ENCODE peak calls at places on chromosomes 13 and 19, in seven cellular contexts. A is CD4-positive, alpha-beta T cell; O is CD8-positive, alpha-beta T cell; V is PC-3; B is Peyer's patch; X is endothelial cell of umbilical vein; F is IMR-90. J is an unnamed sample.

GRCh38 chr13:95676100-95676774 is 702 bp upstream of the DNAJC3 start:
- DNase-seq in A (no peak), O (peak), V (peak), B (peak), X (peak), F (peak), J (peak)

GRCh38 chr19:55336101-55336500 is 3.6 kb upstream of the KMT5C start:
- DNase-seq in A (no peak), O (no peak), V (peak), B (no peak), X (no peak), F (no peak), J (no peak)

GRCh38 chr13:101449971-101450748 is 2.3 kb upstream of the ITGBL1 start:
- DNase-seq in A (no peak), O (no peak), V (peak), B (no peak), X (peak), F (peak), J (no peak)

GRCh38 chr13:23928985-23929384 is 31.7 kb upstream of the C1QTNF9B start:
- DNase-seq in A (no peak), O (no peak), V (peak), B (no peak), X (peak), F (peak), J (no peak)

GRCh38 chr13:59522652-59523051 is 641.1 kb downstream of the DIAPH3 start:
- DNase-seq in A (no peak), O (no peak), V (no peak), B (no peak), X (no peak), F (no peak), J (no peak)

GRCh38 chr13:20231839-20232555 is at the start of gene GJB6:
- DNase-seq in A (no peak), O (no peak), V (no peak), B (no peak), X (no peak), F (no peak), J (no peak)

GRCh38 chr19:31015778-31016177 is 333.5 kb downstream of the TSHZ3 start:
- DNase-seq in A (no peak), O (no peak), V (no peak), B (no peak), X (no peak), F (no peak), J (no peak)

GRCh38 chr13:89695343-89696257 is 1651.9 kb upstream of the MIR17HG start:
- DNase-seq in A (no peak), O (no peak), V (peak), B (no peak), X (peak), F (peak), J (peak)

GRCh38 chr13:50608357-50608756 is 235.1 kb downstream of the DLEU7 start:
- DNase-seq in A (no peak), O (no peak), V (no peak), B (no peak), X (no peak), F (no peak), J (no peak)

GRCh38 chr13:80312967-80313366 is 28.0 kb downstream of the SPRY2 start:
- DNase-seq in A (no peak), O (no peak), V (no peak), B (no peak), X (no peak), F (peak), J (no peak)

GRCh38 chr13:23445794-23446193 is 12.3 kb upstream of the SACS start:
- DNase-seq in A (no peak), O (no peak), V (peak), B (no peak), X (no peak), F (no peak), J (no peak)

GRCh38 chr13:19957320-19958118 is 1.0 kb upstream of the ZMYM2 start:
- DNase-seq in A (peak), O (peak), V (peak), B (peak), X (peak), F (peak), J (no peak)

GRCh38 chr13:105462981-105463380 is 1072.5 kb downstream of the EFNB2 start:
- DNase-seq in A (no peak), O (no peak), V (peak), B (no peak), X (peak), F (peak), J (no peak)

GRCh38 chr19:711224-711623 is 2.5 kb downstream of the PALM start:
- DNase-seq in A (no peak), O (no peak), V (no peak), B (no peak), X (no peak), F (no peak), J (no peak)

GRCh38 chr13:23323946-23324709 is 109.4 kb downstream of the SACS start:
- DNase-seq in A (no peak), O (no peak), V (peak), B (no peak), X (peak), F (peak), J (no peak)

GRCh38 chr13:23160241-23161175 is 20.3 kb upstream of the SGCG start:
- DNase-seq in A (no peak), O (no peak), V (peak), B (no peak), X (no peak), F (no peak), J (no peak)

GRCh38 chr19:14577885-14578427 is 4.9 kb upstream of the CLEC17A start:
- DNase-seq in A (no peak), O (no peak), V (peak), B (peak), X (no peak), F (no peak), J (no peak)

GRCh38 chr19:3338541-3339181 is 27.7 kb upstream of the NFIC start:
- DNase-seq in A (peak), O (peak), V (no peak), B (peak), X (no peak), F (no peak), J (no peak)

GRCh38 chr19:47456721-47457478 is 14.8 kb downstream of the SLC8A2 start:
- DNase-seq in A (no peak), O (no peak), V (no peak), B (no peak), X (no peak), F (no peak), J (no peak)

GRCh38 chr19:5046339-5047039 is 77.6 kb downstream of the KDM4B start:
- DNase-seq in A (no peak), O (no peak), V (peak), B (no peak), X (no peak), F (peak), J (no peak)

GRCh38 chr19:47471733-47472457 is at the start of gene SLC8A2:
- DNase-seq in A (peak), O (peak), V (peak), B (no peak), X (peak), F (peak), J (no peak)

GRCh38 chr19:30102666-30103065 is 160.6 kb downstream of the URI1 start:
- DNase-seq in A (no peak), O (no peak), V (no peak), B (no peak), X (no peak), F (no peak), J (no peak)

GRCh38 chr13:32962342-32962741 is 53.9 kb upstream of the KL start:
- DNase-seq in A (no peak), O (no peak), V (no peak), B (no peak), X (no peak), F (no peak), J (no peak)

GRCh38 chr19:6417713-6418561 is 6.7 kb downstream of the KHSRP start:
- DNase-seq in A (no peak), O (no peak), V (peak), B (no peak), X (peak), F (peak), J (no peak)

GRCh38 chr13:48827709-48828108 is 148.0 kb upstream of the FNDC3A start:
- DNase-seq in A (no peak), O (no peak), V (no peak), B (no peak), X (no peak), F (no peak), J (no peak)

GRCh38 chr19:54462713-54463530 is 656 bp downstream of the LENG9 start:
- DNase-seq in A (peak), O (peak), V (peak), B (peak), X (peak), F (peak), J (no peak)

GRCh38 chr13:21032656-21033055 is 28.7 kb downstream of the LATS2 start:
- DNase-seq in A (no peak), O (no peak), V (no peak), B (no peak), X (no peak), F (no peak), J (no peak)

GRCh38 chr19:7928334-7928706 is 2.4 kb upstream of the CTXN1 start:
- DNase-seq in A (no peak), O (no peak), V (no peak), B (no peak), X (no peak), F (no peak), J (no peak)

GRCh38 chr19:29191005-29191404 is 21.9 kb downstream of the UQCRFS1 start:
- DNase-seq in A (no peak), O (no peak), V (no peak), B (no peak), X (no peak), F (no peak), J (no peak)

GRCh38 chr19:869245-870177 is 10.0 kb downstream of the CFD start:
- DNase-seq in A (no peak), O (no peak), V (peak), B (no peak), X (peak), F (peak), J (no peak)

GRCh38 chr13:23551213-23552008 is 18.8 kb upstream of the TNFRSF19 start:
- DNase-seq in A (no peak), O (no peak), V (no peak), B (no peak), X (no peak), F (no peak), J (no peak)

GRCh38 chr19:24166055-24166454 is 79.1 kb downstream of the ZNF254 start:
- DNase-seq in A (no peak), O (no peak), V (no peak), B (no peak), X (no peak), F (peak), J (no peak)

GRCh38 chr13:23510979-23511735 is 59.1 kb upstream of the TNFRSF19 start:
- DNase-seq in A (no peak), O (no peak), V (peak), B (no peak), X (peak), F (peak), J (no peak)

GRCh38 chr19:32749361-32749760 is 29.8 kb downstream of the TDRD12 start:
- DNase-seq in A (no peak), O (no peak), V (no peak), B (no peak), X (no peak), F (no peak), J (no peak)

GRCh38 chr19:50850738-50851137 is 4.0 kb upstream of the KLK3 start:
- DNase-seq in A (no peak), O (no peak), V (no peak), B (no peak), X (no peak), F (no peak), J (no peak)

GRCh38 chr13:100334209-100334608 is 245.3 kb downstream of the PCCA start:
- DNase-seq in A (no peak), O (no peak), V (no peak), B (no peak), X (no peak), F (no peak), J (no peak)

GRCh38 chr13:71754407-71754974 is 112.5 kb downstream of the DACH1 start:
- DNase-seq in A (no peak), O (no peak), V (no peak), B (no peak), X (no peak), F (no peak), J (no peak)

GRCh38 chr13:71758823-71759222 is 108.2 kb downstream of the DACH1 start:
- DNase-seq in A (no peak), O (no peak), V (no peak), B (no peak), X (peak), F (no peak), J (no peak)

GRCh38 chr13:71760226-71760591 is 106.8 kb downstream of the DACH1 start:
- DNase-seq in A (no peak), O (no peak), V (no peak), B (no peak), X (no peak), F (no peak), J (no peak)

GRCh38 chr13:71759506-71760225 is 107.3 kb downstream of the DACH1 start:
- DNase-seq in A (no peak), O (no peak), V (no peak), B (no peak), X (no peak), F (no peak), J (no peak)
- H3K27ac ChIP-seq in A (no peak), O (no peak), V (no peak), B (no peak), X (no peak), F (no peak), J (no peak)

DNA sequence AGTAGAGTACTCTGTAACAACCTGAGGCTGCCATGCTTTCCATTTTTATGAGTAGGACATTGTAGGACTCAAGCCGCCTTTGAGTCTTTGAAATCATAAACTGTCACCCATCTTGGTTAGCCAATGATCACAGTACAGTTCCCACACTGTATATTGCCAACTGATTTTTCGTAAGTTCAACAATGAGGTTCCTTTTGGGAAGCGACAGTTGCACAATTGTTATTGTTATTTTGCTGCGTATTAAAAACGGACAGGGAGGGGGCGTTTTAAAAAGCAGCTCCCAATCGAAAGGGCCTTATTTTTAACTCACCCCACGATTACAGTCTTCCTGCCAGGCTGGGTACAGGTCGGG is 608 bp downstream of the SLC46A3 start:
- DNase-seq in A (no peak), O (no peak), V (no peak), B (no peak), X (peak), F (peak), J (no peak)
- H3K27ac ChIP-seq in A (peak), O (peak), V (peak), B (peak), X (peak), F (peak), J (no peak)

GRCh38 chr19:52992109-52993004 is 21.4 kb upstream of the ERVV-1 start:
- DNase-seq in A (no peak), O (no peak), V (no peak), B (no peak), X (peak), F (no peak), J (no peak)
- H3K27ac ChIP-seq in A (no peak), O (no peak), V (peak), B (peak), X (peak), F (peak), J (no peak)

DNA sequence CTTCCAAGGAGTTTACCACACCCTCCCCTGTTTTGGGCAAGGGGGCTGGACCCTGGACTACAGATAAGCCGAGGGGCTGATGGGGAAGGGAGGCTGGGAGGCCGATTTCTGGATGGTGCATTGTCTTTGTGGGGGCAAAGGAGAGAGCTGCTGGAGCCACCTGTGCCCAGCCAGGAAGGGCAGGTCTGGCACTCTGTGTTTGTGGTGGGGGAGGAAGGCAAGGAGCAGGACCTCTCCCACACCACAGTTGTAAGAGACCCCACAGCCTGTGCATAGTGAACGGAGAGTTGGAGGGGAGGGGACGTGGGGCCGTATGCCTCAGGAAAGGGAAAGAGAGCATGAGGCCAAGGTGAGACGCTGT is 16.0 kb upstream of the PRR19 start:
- DNase-seq in A (no peak), O (no peak), V (no peak), B (no peak), X (no peak), F (no peak), J (no peak)
- H3K27ac ChIP-seq in A (no peak), O (no peak), V (no peak), B (peak), X (peak), F (peak), J (no peak)

GRCh38 chr13:78428646-78429045 is 174.7 kb downstream of the POU4F1 start:
- DNase-seq in A (no peak), O (no peak), V (no peak), B (no peak), X (no peak), F (no peak), J (no peak)
- H3K27ac ChIP-seq in A (no peak), O (no peak), V (no peak), B (no peak), X (no peak), F (no peak), J (no peak)

GRCh38 chr13:98174321-98174720 is 2.7 kb downstream of the RNF113B start:
- DNase-seq in A (no peak), O (no peak), V (no peak), B (no peak), X (no peak), F (no peak), J (no peak)
- H3K27ac ChIP-seq in A (no peak), O (no peak), V (no peak), B (no peak), X (no peak), F (peak), J (no peak)

GRCh38 chr13:26037302-26037701 is 14.5 kb downstream of the SHISA2 start:
- DNase-seq in A (no peak), O (no peak), V (peak), B (no peak), X (peak), F (no peak), J (peak)
- H3K27ac ChIP-seq in A (no peak), O (no peak), V (no peak), B (no peak), X (no peak), F (no peak), J (no peak)

DNA sequence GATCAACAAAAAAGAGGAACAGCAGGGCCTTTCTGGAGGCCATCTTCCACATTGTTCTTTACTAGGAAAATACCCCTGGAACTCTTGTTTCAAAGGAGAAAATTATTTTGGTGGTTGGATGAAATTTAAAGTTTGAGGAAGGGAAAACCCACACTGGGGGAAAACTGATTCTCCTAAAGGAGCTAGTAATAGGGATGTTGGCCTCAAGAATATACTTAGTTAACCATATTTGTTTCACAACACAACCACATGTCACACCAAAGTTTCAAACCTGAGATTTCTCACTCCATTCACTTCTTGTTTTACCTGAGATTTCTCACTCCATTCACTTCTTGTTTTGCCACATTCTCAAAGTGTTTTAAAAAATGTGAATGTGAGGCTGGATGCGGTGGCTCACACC is 2.8 kb upstream of the EPSTI1 start:
- DNase-seq in A (no peak), O (no peak), V (no peak), B (no peak), X (no peak), F (no peak), J (no peak)
- H3K27ac ChIP-seq in A (no peak), O (no peak), V (no peak), B (no peak), X (no peak), F (no peak), J (no peak)

DNA sequence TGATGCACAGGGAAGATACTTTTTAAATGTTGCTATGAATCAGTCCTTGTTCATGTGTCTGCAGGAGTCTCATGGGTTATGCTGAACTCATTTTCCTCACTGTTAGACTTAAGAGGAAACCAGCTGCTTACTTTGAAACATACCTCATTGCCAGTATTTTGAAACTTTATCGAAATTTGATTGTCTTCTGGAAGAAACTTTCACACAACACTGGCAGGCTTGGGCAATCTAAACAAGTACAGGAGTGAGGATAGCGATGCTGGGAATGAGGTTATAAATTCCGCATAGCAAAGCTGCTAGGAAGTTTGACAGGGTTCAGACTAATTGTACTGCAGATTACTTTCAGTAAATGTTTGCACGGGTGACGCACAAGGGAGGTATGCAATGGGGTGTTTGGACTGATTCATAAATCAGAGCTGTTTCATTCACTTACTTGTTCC is 245.7 kb downstream of the DNAJC15 start:
- DNase-seq in A (no peak), O (no peak), V (peak), B (no peak), X (peak), F (peak), J (no peak)
- H3K27ac ChIP-seq in A (no peak), O (no peak), V (peak), B (no peak), X (peak), F (peak), J (no peak)

DNA sequence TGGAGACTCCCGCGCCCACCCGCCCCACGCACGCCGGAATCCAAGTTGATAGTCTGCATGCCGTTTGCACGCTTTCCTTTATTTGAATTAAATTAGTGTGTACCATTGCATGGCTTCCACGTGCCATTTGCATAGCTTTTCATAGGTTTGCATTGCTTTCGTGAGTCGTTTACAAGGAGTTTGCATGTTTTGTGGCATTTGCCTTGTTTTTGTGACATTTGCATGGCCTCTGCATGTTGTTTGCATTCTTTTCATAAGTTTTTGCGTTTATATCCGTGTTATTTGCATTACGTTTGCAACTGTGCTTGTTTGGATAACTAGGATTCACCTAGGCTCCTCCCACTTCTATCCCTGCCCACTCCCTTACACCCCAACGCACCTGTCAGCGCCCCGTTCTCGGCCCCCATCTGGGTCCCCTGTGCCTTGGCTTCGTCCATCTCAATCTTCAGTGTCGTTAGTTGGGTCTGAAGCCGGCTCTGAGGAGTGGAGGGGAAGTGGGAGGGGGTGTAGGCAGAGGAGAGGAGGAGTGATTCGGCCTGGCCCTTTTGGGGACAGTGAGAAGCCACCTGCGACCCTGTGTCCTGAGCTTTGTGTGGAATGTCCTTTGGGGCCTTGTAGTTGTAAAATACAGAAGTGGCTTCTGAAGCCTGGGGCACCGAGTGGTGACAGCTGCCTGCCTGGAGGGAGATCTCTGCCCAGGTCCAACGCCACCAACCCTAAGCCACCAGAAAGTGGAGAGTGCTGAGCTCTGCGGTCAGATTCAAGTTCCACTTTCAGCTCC is 2.4 kb downstream of the CCDC194 start:
- DNase-seq in A (no peak), O (no peak), V (no peak), B (peak), X (no peak), F (no peak), J (no peak)
- H3K27ac ChIP-seq in A (no peak), O (no peak), V (no peak), B (no peak), X (no peak), F (no peak), J (no peak)

J was measured in iPS DF 6.9.